ENCODE peak calls at places on chromosome 5, in seven cellular contexts. S is body of pancreas; V is stimulated activated CD4-positive, alpha-beta T cell treated with anti-CD3 and anti-CD28 coated beads, Interleukin-1b, Interleukin-23, amount 100 ng/mL, for 24 hours; W is germinal center; M is activated CD8-positive, alpha-beta memory T cell treated with anti-CD3 and anti-CD28 coated beads, Interleukin-2, amount 50 U/mL, for 48 hours; D is adipocyte; H is NCI-H526. I is an unnamed sample.

GRCh38 chr5:150648294-150649107 is 8.0 kb downstream of the SYNPO start:
- DNase-seq in M (no peak), W (no peak), D (no peak), H (no peak), V (no peak), S (no peak), I (no peak)

GRCh38 chr5:168088415-168089165 is 202.9 kb upstream of the WWC1 start:
- DNase-seq in S (no peak), D (peak; percentile 31), H (no peak), V (no peak), W (no peak), M (no peak), I (no peak)

GRCh38 chr5:107474724-107475489 is 195.8 kb downstream of the EFNA5 start:
- DNase-seq in V (no peak), M (no peak), D (no peak), S (no peak), H (no peak), W (no peak), I (no peak)

GRCh38 chr5:308672-309271 is 12.7 kb upstream of the AHRR start:
- DNase-seq in H (no peak), D (peak; percentile 53), V (no peak), W (no peak), M (peak; percentile 42), S (no peak), I (peak; percentile 35)

GRCh38 chr5:136999787-137000186 is 499.3 kb downstream of the SPOCK1 start:
- DNase-seq in M (no peak), V (no peak), W (no peak), S (no peak), H (no peak), D (no peak), I (no peak)

GRCh38 chr5:64690417-64691151 is at the start of gene SHISAL2B:
- DNase-seq in H (peak; percentile 37), D (peak; percentile 24), V (no peak), W (peak; percentile 10), M (peak; percentile 54), S (no peak), I (peak; percentile 2)

GRCh38 chr5:180289433-180289832 is 2.5 kb downstream of the MAPK9 start:
- DNase-seq in S (peak; percentile 92), W (no peak), M (no peak), D (no peak), H (peak; percentile 63), V (no peak), I (no peak)

GRCh38 chr5:96175090-96175489 is 213.4 kb upstream of the ELL2 start:
- DNase-seq in S (no peak), M (no peak), V (no peak), D (no peak), W (peak; percentile 16), H (no peak), I (no peak)

GRCh38 chr5:56039985-56040384 is 45.2 kb upstream of the IL6ST start:
- DNase-seq in H (no peak), S (no peak), V (no peak), M (no peak), D (no peak), W (no peak), I (no peak)

GRCh38 chr5:138580001-138580400 is 4.8 kb upstream of the HSPA9 start:
- DNase-seq in V (no peak), M (no peak), H (no peak), D (no peak), S (no peak), W (no peak), I (no peak)

GRCh38 chr5:159784993-159785392 is 131.3 kb upstream of the ADRA1B start:
- DNase-seq in V (no peak), D (no peak), S (no peak), M (no peak), W (no peak), H (no peak), I (no peak)

GRCh38 chr5:179404321-179405053 is 59.2 kb upstream of the ADAMTS2 start:
- DNase-seq in W (no peak), V (no peak), H (no peak), S (no peak), D (peak; percentile 51), M (no peak), I (no peak)

GRCh38 chr5:33065146-33065545 is 354.0 kb downstream of the NPR3 start:
- DNase-seq in H (no peak), D (no peak), W (no peak), M (no peak), S (no peak), V (no peak), I (no peak)

GRCh38 chr5:96294887-96295209 is 138.2 kb downstream of the PCSK1 start:
- DNase-seq in D (no peak), V (no peak), S (no peak), H (no peak), W (no peak), M (no peak), I (no peak)

GRCh38 chr5:75512383-75513074 is 838 bp downstream of the POLK start:
- DNase-seq in W (no peak), V (no peak), S (no peak), D (peak; percentile 40), H (no peak), M (no peak), I (no peak)

GRCh38 chr5:62937661-62938558 is 359.3 kb downstream of the LRRC70 start:
- DNase-seq in H (no peak), M (no peak), W (no peak), S (no peak), V (no peak), D (peak; percentile 1), I (no peak)

GRCh38 chr5:424259-425110 is 18.5 kb upstream of the EXOC3 start:
- DNase-seq in H (no peak), D (peak; percentile 46), S (no peak), W (no peak), M (no peak), V (no peak), I (no peak)

I was measured in retinal pigment epithelial cell.